ENCODE peak calls at places on chromosomes 3 and 15, in seven cellular contexts. J is IMR-90, P is prostate gland, A is brain microvascular endothelial cell, S is cardiac muscle cell, L is heart left ventricle, V is mammary epithelial cell. I is an unnamed sample. For H3K27me3 and H3K36me3, the result is how much of the 10 kb centered on the place peaks cover.

GRCh38 chr3:154135511-154136173 is 14.5 kb downstream of the ARHGEF26 start:
- DNase-seq in J (no peak), P (peak), A (no peak), S (peak), L (no peak), V (peak), I (no peak)

GRCh38 chr3:2727566-2728318 is 382.4 kb downstream of the IL5RA start:
- DNase-seq in J (no peak), P (no peak), A (no peak), S (no peak), L (no peak), V (no peak), I (no peak)

GRCh38 chr15:77631790-77632551 is 741 bp downstream of the LINGO1 start:
- DNase-seq in J (no peak), P (no peak), A (no peak), S (no peak), L (no peak), V (no peak), I (no peak)

GRCh38 chr3:65196663-65197062 is 508.9 kb upstream of the ADAMTS9 start:
- DNase-seq in J (no peak), P (no peak), A (no peak), S (peak), L (no peak), V (no peak), I (no peak)

GRCh38 chr15:40336129-40337122 is 4.3 kb downstream of the CCDC9B start:
- DNase-seq in J (no peak), P (no peak), A (no peak), S (no peak), L (no peak), V (no peak), I (no peak)

GRCh38 chr15:64311566-64311965 is 44.4 kb downstream of the CSNK1G1 start:
- DNase-seq in J (no peak), P (no peak), A (no peak), S (no peak), L (no peak), V (no peak), I (no peak)

GRCh38 chr15:74317820-74318375 is 49.5 kb downstream of the CYP11A1 start:
- DNase-seq in J (peak), P (no peak), A (peak), S (peak), L (peak), V (no peak), I (peak)

GRCh38 chr3:42635111-42635510 is 18.4 kb upstream of the ZBTB47 start:
- DNase-seq in J (peak), P (no peak), A (no peak), S (peak), L (no peak), V (peak), I (no peak)

GRCh38 chr3:154745925-154746324 is 315.9 kb upstream of the GPR149 start:
- DNase-seq in J (no peak), P (no peak), A (no peak), S (no peak), L (no peak), V (no peak), I (no peak)

GRCh38 chr3:3998140-3998977 is 199.1 kb downstream of the LRRN1 start:
- DNase-seq in J (no peak), P (peak), A (peak), S (peak), L (no peak), V (peak), I (no peak)

GRCh38 chr15:68631621-68632051 is 52.8 kb downstream of the CORO2B start:
- DNase-seq in J (no peak), P (no peak), A (no peak), S (no peak), L (no peak), V (no peak), I (no peak)

GRCh38 chr3:42652611-42653302 is 740 bp upstream of the ZBTB47 start:
- DNase-seq in J (peak), P (no peak), A (peak), S (peak), L (peak), V (peak), I (peak)

GRCh38 chr15:69116391-69116790 is 44.0 kb upstream of the GLCE start:
- DNase-seq in J (no peak), P (no peak), A (no peak), S (no peak), L (no peak), V (no peak), I (no peak)

GRCh38 chr15:100034191-100034590 is 301.0 kb upstream of the LYSMD4 start:
- DNase-seq in J (no peak), P (no peak), A (no peak), S (no peak), L (no peak), V (no peak), I (no peak)

GRCh38 chr3:4438296-4438695 is 28.8 kb downstream of the SUMF1 start:
- DNase-seq in J (no peak), P (no peak), A (no peak), S (no peak), L (no peak), V (peak), I (no peak)

GRCh38 chr3:74426571-74426970 is 187.9 kb downstream of the CNTN3 start:
- DNase-seq in J (peak), P (no peak), A (peak), S (peak), L (no peak), V (peak), I (no peak)

GRCh38 chr15:58440181-58440910 is 8.6 kb downstream of the LIPC start:
- DNase-seq in J (peak), P (peak), A (peak), S (peak), L (peak), V (peak), I (no peak)

GRCh38 chr3:195753609-195754008 is 32.8 kb downstream of the MUC20 start:
- DNase-seq in J (no peak), P (no peak), A (no peak), S (no peak), L (no peak), V (no peak), I (no peak)

GRCh38 chr3:112773864-112774263 is 72.8 kb downstream of the CD200R1L start:
- DNase-seq in J (no peak), P (no peak), A (no peak), S (no peak), L (no peak), V (peak), I (no peak)

GRCh38 chr3:52232279-52233107 is 6.5 kb downstream of the TWF2 start:
- DNase-seq in J (no peak), P (no peak), A (no peak), S (no peak), L (no peak), V (no peak), I (peak)

GRCh38 chr3:64023187-64023860 is at the start of gene PSMD6:
- DNase-seq in J (peak), P (peak), A (peak), S (peak), L (peak), V (peak), I (peak)

GRCh38 chr3:46607603-46608028 is 4.7 kb upstream of the FAM240A start:
- DNase-seq in J (no peak), P (no peak), A (no peak), S (peak), L (no peak), V (no peak), I (no peak)

GRCh38 chr3:128323206-128324081 is 143.2 kb downstream of the DNAJB8 start:
- DNase-seq in J (no peak), P (no peak), A (no peak), S (no peak), L (peak), V (no peak), I (no peak)

GRCh38 chr3:74351213-74351612 is 263.2 kb downstream of the CNTN3 start:
- DNase-seq in J (no peak), P (no peak), A (no peak), S (no peak), L (no peak), V (no peak), I (no peak)

DNA sequence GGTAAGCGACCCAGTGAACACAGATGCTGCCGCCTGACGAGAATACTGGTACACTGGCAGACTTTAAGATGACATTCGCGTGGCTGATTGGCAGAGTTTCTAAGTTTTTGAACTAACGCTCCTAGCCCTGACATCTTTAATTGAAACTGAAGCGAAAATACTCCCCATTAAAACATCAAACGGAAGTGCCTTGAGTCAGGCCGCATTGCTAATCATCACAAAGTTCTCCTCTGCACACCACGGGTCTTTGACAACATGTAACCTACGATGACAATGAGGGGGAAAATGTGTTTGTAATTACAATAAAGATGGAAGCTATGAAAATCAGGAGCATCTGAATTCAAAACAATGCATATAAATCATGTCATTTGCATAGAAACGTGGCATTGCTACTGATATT is 44.5 kb downstream of the ATP13A4 start:
- DNase-seq in J (no peak), P (no peak), A (no peak), S (no peak), L (no peak), V (no peak), I (no peak)
- H3K27me3 ChIP-seq in J (under half), P (under half), A (under half), S (under half), L (under half), V (under half), I (under half)

DNA sequence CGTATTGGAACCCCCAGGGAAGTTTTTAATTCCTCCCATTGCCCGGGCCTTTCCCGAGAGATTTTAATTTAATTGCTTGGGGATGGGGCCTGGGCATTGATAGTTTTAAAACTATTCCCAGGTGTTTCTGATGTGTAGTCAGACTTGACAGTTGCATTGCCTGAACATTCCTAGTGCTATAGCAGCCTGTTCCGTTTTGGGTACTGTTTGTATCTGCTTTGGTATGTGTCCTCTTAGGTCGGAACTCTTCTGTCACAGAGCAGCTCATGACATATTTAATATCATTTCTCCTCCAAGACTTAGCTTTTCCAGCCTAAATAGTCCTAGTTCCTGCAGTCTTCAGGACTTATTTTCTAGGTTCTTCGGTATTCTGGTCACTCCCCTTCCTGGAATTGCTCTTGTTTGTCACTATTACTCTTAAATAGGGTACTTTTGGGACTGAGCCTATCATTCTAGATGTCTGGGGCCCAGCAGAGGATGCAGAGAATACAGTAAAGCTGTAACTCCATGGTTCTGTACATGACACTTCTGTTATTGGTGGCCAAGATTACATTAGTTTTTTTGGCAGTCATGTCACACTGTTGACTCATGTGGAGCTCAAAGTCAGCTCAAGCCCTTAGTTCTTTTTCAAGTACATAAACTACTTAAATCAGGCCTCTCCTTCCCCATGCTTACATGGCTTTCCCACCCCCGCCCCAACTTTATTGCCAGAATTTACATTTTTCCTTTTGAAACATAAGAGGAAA is 81.5 kb downstream of the BBX start:
- DNase-seq in J (peak), P (no peak), A (peak), S (peak), L (no peak), V (no peak), I (no peak)
- H3K27ac ChIP-seq in J (no peak), P (no peak), A (no peak), S (no peak), L (peak), V (no peak), I (no peak)

DNA sequence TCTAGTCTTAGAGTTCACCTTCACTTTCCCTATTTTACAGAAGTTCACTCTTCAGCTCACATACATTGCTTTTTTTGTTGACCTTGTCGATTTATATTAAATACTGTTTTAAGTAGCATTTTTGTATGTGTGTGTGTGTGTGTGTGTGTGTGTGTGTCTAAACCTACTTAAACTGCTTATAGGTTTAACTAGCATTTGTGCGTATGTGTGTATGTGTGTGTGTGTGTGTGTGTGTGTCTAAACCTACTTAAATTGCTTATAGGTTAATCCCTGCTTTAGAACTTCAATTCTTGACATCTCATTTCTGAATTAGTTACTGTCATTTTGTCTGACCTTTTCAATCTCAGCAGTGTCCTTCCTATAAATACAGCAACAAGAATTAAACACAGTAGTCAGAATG is 254.8 kb upstream of the EPHA3 start:
- DNase-seq in J (no peak), P (no peak), A (no peak), S (no peak), L (no peak), V (no peak), I (no peak)
- H3K36me3 ChIP-seq in J (under half), P (under half), A (under half), S (under half), L (under half), V (under half), I (under half)

GRCh38 chr3:27729325-27729724 is 7.2 kb upstream of the EOMES start:
- DNase-seq in J (no peak), P (no peak), A (no peak), S (no peak), L (no peak), V (no peak), I (no peak)
- H3K27me3 ChIP-seq in J (half or more), P (under half), A (half or more), S (half or more), L (half or more), V (under half), I (under half)

GRCh38 chr3:122678496-122678895 is 2.1 kb upstream of the PARP14 start:
- DNase-seq in J (no peak), P (no peak), A (no peak), S (no peak), L (no peak), V (no peak), I (no peak)
- H3K27ac ChIP-seq in J (no peak), P (no peak), A (no peak), S (no peak), L (no peak), V (no peak), I (no peak)

I was measured in ovary.